ENCODE peak calls at places on chromosomes 3 and 15, in four cellular contexts. I is upper lobe of left lung, Y is left lung, Q is neural progenitor cell. Z is an unnamed sample. For H3K27me3, the result is how much of the 10 kb centered on the place peaks cover.

GRCh38 chr15:39502048-39502447 is 78.8 kb upstream of the THBS1 start:
- DNase-seq in Y (no peak), I (no peak), Q (no peak), Z (no peak)

GRCh38 chr3:118884748-118885206 is 149.9 kb downstream of the IGSF11 start:
- DNase-seq in Y (peak), Q (peak), I (peak), Z (peak)

GRCh38 chr3:62587579-62588031 is 214.3 kb upstream of the FEZF2 start:
- DNase-seq in I (no peak), Q (no peak), Y (no peak), Z (no peak)

GRCh38 chr3:152827313-152827712 is 7.6 kb upstream of the P2RY1 start:
- DNase-seq in Q (no peak), Y (no peak), I (no peak), Z (no peak)

GRCh38 chr15:42202653-42203052 is 5.5 kb downstream of the VPS39 start:
- DNase-seq in I (no peak), Y (no peak), Q (no peak), Z (no peak)

GRCh38 chr15:20642054-20642767 is 100.6 kb upstream of the GOLGA6L6 start:
- DNase-seq in I (no peak), Y (no peak), Q (no peak), Z (no peak)

GRCh38 chr15:78222745-78223395 is 11.5 kb downstream of the ACSBG1 start:
- DNase-seq in Y (no peak), Q (no peak), I (no peak), Z (no peak)

GRCh38 chr3:113631143-113631542 is 65.3 kb downstream of the USF3 start:
- DNase-seq in I (no peak), Y (no peak), Q (no peak), Z (no peak)

GRCh38 chr15:70487380-70487725 is 276.0 kb downstream of the UACA start:
- DNase-seq in I (no peak), Q (no peak), Y (peak), Z (no peak)

GRCh38 chr15:67745059-67745993 is 80.0 kb upstream of the SKOR1 start:
- DNase-seq in Y (no peak), I (no peak), Q (no peak), Z (no peak)

GRCh38 chr15:66864871-66865281 is 162.8 kb downstream of the SMAD6 start:
- DNase-seq in Q (no peak), Y (no peak), I (no peak), Z (no peak)

GRCh38 chr15:70306582-70306981 is 208.9 kb upstream of the TLE3 start:
- DNase-seq in Y (no peak), I (no peak), Q (no peak), Z (no peak)

GRCh38 chr3:172094621-172095557 is 55.5 kb downstream of the FNDC3B start:
- DNase-seq in I (no peak), Q (no peak), Y (no peak), Z (no peak)

GRCh38 chr3:114418107-114418506 is 124.3 kb downstream of the TIGIT start:
- DNase-seq in Y (no peak), I (no peak), Q (no peak), Z (no peak)

GRCh38 chr3:121969631-121970030 is 52.4 kb downstream of the ILDR1 start:
- DNase-seq in I (no peak), Y (no peak), Q (no peak), Z (no peak)

GRCh38 chr3:33313331-33313730 is 36.1 kb downstream of the FBXL2 start:
- DNase-seq in Q (no peak), Y (no peak), I (no peak), Z (no peak)

GRCh38 chr3:87595798-87596197 is 319.4 kb upstream of the POU1F1 start:
- DNase-seq in Y (no peak), I (no peak), Q (no peak), Z (no peak)

GRCh38 chr3:109806929-109807328 is 469.6 kb upstream of the DPPA4 start:
- DNase-seq in Q (no peak), I (no peak), Y (no peak), Z (no peak)

GRCh38 chr15:44144193-44144592 is 50.9 kb downstream of the FRMD5 start:
- DNase-seq in I (no peak), Y (no peak), Q (no peak), Z (no peak)

GRCh38 chr15:51076898-51077564 is 17.7 kb downstream of the TNFAIP8L3 start:
- DNase-seq in Y (peak), I (peak), Q (no peak), Z (no peak)
- H3K4me3 ChIP-seq in Y (peak), I (no peak), Q (no peak), Z (peak)

GRCh38 chr3:65587650-65588439 is 450.9 kb downstream of the MAGI1 start:
- DNase-seq in Y (no peak), Q (no peak), I (no peak), Z (no peak)
- H3K27ac ChIP-seq in Y (no peak), Q (peak), I (no peak), Z (no peak)

GRCh38 chr3:124451655-124452317 is 278.5 kb upstream of the UMPS start:
- DNase-seq in I (no peak), Y (no peak), Q (no peak), Z (no peak)

GRCh38 chr3:124444893-124445292 is 285.4 kb upstream of the UMPS start:
- DNase-seq in Y (no peak), I (no peak), Q (no peak), Z (no peak)

GRCh38 chr3:124444075-124444474 is 286.2 kb upstream of the UMPS start:
- DNase-seq in Y (no peak), Q (no peak), I (no peak), Z (no peak)

GRCh38 chr3:124453221-124453620 is 277.0 kb upstream of the UMPS start:
- DNase-seq in Q (no peak), Y (no peak), I (no peak), Z (no peak)

DNA sequence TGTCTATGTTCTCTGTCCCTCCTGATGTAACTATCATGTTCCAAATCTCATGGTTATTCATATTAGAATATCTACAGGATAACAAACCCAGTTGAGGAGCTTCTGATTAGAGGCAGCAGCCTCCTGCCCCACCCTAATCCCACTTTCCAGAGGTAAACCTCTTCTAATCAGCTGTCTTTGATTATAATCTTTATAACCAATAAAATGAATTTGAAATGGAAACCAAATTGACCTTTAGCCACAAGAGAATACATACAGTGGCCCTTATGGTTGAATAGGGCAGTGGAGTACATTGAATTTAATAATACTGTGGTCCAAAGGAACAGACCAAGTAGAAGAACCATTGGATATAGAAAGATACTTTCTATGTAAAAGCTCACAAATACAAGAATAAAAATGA is 281.3 kb upstream of the UMPS start:
- DNase-seq in I (no peak), Y (no peak), Q (no peak), Z (no peak)
- H3K27me3 ChIP-seq in I (under half), Y (under half), Q (under half), Z (under half)

DNA sequence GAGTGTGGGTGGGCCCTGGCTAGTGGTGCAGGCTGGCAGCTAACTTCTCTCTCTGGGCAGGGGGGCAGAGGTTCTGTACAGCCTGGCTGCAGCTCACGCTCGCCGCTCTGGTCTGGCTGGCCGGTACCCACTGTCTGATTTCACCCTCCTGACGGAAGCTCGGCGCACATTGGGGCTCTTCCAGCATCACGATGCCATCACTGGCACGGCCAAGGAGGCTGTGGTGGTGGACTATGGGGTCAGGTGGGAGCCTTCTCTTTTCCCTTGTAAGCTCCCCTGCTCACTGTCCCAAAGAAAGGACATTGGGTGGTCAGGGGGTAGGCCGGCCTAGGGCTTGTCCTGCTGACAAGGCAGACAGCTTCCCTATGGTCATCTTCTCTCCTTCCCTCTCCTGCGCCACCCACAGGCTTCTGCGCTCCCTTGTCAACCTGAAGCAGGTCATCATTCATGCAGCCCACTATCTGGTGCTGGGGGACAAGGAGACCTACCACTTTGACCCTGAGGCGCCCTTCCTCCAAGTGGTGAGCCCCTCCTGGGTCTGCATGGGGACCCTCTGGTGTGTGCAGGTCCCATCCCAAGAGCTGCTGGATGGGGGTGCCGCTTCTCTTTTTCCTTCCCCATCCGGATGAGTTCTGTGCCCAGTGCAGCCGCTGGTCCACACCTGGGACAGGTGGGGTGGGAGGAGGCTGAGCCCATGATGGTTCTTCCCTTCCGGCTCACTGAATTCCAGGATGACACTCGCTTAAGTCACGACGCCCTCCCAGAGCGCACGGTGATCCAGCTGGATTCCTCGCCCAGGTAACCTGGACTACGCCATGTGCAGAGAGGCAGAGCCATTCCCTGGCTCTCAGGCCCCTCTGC is 7.6 kb downstream of the MAN2A2 start:
- DNase-seq in Q (no peak), I (no peak), Y (no peak), Z (no peak)
- H3K4me3 ChIP-seq in Q (no peak), I (no peak), Y (no peak), Z (no peak)

DNA sequence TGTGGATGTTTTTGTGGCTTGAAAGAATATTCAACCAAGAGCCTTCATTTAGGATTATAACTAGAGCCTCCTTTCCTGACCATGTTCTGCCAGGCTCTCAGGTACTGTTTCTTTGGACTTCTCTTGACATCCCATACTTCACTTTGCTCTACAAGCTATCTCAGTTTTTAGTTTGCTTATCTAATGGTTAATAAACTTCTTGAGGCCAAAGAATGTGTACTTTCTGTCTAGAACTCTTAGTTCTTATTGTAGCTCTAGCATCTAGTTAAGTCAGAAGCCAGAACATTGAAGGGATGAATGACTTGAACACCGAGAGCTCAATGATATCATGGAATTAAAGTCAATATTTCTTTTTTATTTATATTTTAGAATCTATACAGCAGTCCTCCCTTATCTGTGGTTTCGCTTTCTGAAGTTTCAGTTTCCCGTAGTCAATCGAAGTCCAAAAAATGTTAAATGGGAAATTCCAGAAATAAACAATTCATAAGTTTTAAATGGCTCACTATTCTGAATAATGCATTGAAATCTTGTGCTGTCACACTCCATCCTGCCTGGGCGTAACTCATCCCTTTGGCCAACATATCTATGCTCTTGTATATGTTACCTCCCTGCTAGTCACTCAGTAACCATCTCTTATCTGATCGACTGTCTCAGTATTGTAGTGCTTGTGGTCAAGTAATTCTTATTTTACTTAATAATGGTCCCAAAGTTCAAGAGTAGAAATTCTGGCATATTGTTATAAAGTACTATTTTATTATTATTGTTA is 368.6 kb upstream of the RBMS3 start:
- DNase-seq in I (no peak), Y (no peak), Q (no peak), Z (no peak)
- H3K27ac ChIP-seq in I (peak), Y (peak), Q (no peak), Z (no peak)

Z was measured in dorsolateral prefrontal cortex.